ENCODE peak calls at places on chromosomes 11 and 22, in nine cellular contexts. U is HCT116, R is stomach, I is suprapubic skin, E is sigmoid colon, L is IMR-90, G is prostate gland, Z is A549, O is Peyer's patch. T is an unnamed sample.

GRCh38 chr22:17576475-17576874 is 13.2 kb downstream of the SLC25A18 start:
- DNase-seq in U (no peak), R (no peak), I (no peak), E (no peak), L (peak), G (no peak), Z (no peak), O (no peak), T (peak)

GRCh38 chr11:17298302-17298701 is 21.8 kb downstream of the NUCB2 start:
- DNase-seq in U (no peak), R (no peak), I (no peak), E (no peak), L (peak), G (no peak), Z (no peak), O (no peak), T (no peak)

GRCh38 chr11:72736452-72737069 is 15.6 kb downstream of the ARAP1 start:
- DNase-seq in U (peak), R (no peak), I (no peak), E (peak), L (peak), G (no peak), Z (peak), O (peak), T (peak)

GRCh38 chr11:83713701-83714100 is 427.5 kb upstream of the CCDC90B start:
- DNase-seq in U (no peak), R (peak), I (no peak), E (no peak), L (peak), G (no peak), Z (no peak), O (no peak), T (no peak)

GRCh38 chr11:68036717-68037239 is 2.0 kb upstream of the TCIRG1 start:
- DNase-seq in U (no peak), R (peak), I (no peak), E (peak), L (no peak), G (no peak), Z (no peak), O (peak), T (no peak)

GRCh38 chr11:14881794-14882193 is 10.2 kb downstream of the CYP2R1 start:
- DNase-seq in U (no peak), R (no peak), I (no peak), E (no peak), L (no peak), G (no peak), Z (no peak), O (no peak), T (no peak)

GRCh38 chr11:109309153-109309552 is 112.8 kb upstream of the C11orf87 start:
- DNase-seq in U (no peak), R (no peak), I (no peak), E (no peak), L (no peak), G (no peak), Z (no peak), O (no peak), T (no peak)

GRCh38 chr11:62792193-62792575 is 378 bp upstream of the TMEM223 start:
- DNase-seq in U (no peak), R (no peak), I (no peak), E (peak), L (peak), G (no peak), Z (no peak), O (no peak), T (no peak)

GRCh38 chr11:3136542-3137455 is 28.3 kb downstream of the OSBPL5 start:
- DNase-seq in U (no peak), R (no peak), I (peak), E (peak), L (no peak), G (no peak), Z (no peak), O (no peak), T (peak)

GRCh38 chr11:121762820-121763219 is 310.1 kb upstream of the SORL1-AS1 start:
- DNase-seq in U (no peak), R (no peak), I (peak), E (no peak), L (peak), G (no peak), Z (no peak), O (no peak), T (no peak)

GRCh38 chr22:47175151-47175760 is 412.8 kb downstream of the TBC1D22A start:
- DNase-seq in U (no peak), R (no peak), I (peak), E (peak), L (peak), G (no peak), Z (no peak), O (peak), T (no peak)

GRCh38 chr11:69640260-69640994 is 529 bp upstream of the CCND1 start:
- DNase-seq in U (no peak), R (peak), I (no peak), E (peak), L (no peak), G (no peak), Z (no peak), O (peak), T (no peak)

GRCh38 chr22:30402036-30402759 is 5.4 kb downstream of the SEC14L2 start:
- DNase-seq in U (no peak), R (no peak), I (no peak), E (no peak), L (no peak), G (no peak), Z (no peak), O (no peak), T (no peak)

GRCh38 chr11:122784325-122785155 is 53.8 kb upstream of the CRTAM start:
- DNase-seq in U (no peak), R (no peak), I (no peak), E (peak), L (peak), G (no peak), Z (no peak), O (peak), T (no peak)

GRCh38 chr11:46597609-46598219 is 3.9 kb upstream of the AMBRA1 start:
- DNase-seq in U (no peak), R (no peak), I (no peak), E (no peak), L (peak), G (no peak), Z (no peak), O (no peak), T (no peak)

GRCh38 chr11:44268073-44268806 is 41.7 kb downstream of the ALX4 start:
- DNase-seq in U (no peak), R (no peak), I (no peak), E (peak), L (no peak), G (no peak), Z (no peak), O (peak), T (no peak)

GRCh38 chr11:8360086-8360828 is 96.6 kb upstream of the LMO1 start:
- DNase-seq in U (no peak), R (no peak), I (no peak), E (peak), L (no peak), G (no peak), Z (no peak), O (peak), T (no peak)
- TF ChIP-seq CTCF in U (no peak), R (no peak), I (no peak), E (no peak), L (no peak), G (no peak), Z (no peak), O (no peak), T (no peak)

DNA sequence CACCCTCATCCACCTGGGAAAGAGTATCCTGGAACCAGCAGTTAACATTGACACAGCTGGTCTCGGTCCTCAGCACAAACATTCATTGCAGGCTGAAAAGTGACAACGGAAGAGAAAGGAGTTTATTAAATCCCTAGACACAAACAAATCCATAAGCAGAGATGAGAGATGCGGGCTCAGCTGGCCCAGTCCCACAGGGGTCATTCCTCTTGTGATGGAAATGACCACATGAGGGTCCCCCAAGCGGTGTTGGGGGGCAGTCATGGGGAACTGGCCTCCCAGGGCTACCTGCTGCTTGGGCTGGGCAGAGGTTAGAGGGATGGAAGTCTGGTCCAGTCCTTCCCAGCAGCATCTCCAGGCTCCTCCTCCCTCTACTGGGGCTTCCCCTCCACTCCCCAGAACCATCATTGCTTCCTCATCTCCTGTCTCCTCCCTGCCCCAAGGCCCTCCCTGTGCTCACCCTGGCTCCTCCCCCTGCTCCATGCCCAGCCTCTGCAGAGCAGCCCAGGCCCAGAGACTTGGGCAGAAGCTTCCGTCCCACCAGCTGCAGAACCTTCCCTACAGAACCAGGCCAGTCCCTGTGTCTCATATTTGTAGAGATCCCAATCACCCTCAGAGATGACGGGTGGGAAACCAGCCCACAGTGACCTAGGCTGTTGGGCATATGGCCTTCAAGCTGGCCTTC is 5.4 kb upstream of the IGLL5 start:
- DNase-seq in U (no peak), R (no peak), I (no peak), E (no peak), L (no peak), G (no peak), Z (no peak), O (no peak), T (no peak)
- TF ChIP-seq POLR2A in U (no peak), R (no peak), I (no peak), E (no peak), L (no peak), G (no peak), Z (no peak), O (no peak), T (no peak)

GRCh38 chr22:42959472-42960145 is 55.3 kb downstream of the PACSIN2 start:
- DNase-seq in U (no peak), R (peak), I (peak), E (peak), L (peak), G (peak), Z (peak), O (peak), T (no peak)
- H3K4me3 ChIP-seq in U (peak), R (peak), I (peak), E (peak), L (no peak), G (no peak), Z (peak), O (peak), T (no peak)

GRCh38 chr11:12216100-12216499 is 105.7 kb downstream of the MICAL2 start:
- DNase-seq in U (no peak), R (peak), I (no peak), E (no peak), L (no peak), G (peak), Z (no peak), O (no peak), T (peak)
- TF ChIP-seq CTCF in U (no peak), R (no peak), I (no peak), E (no peak), L (no peak), G (no peak), Z (no peak), O (no peak), T (no peak)

GRCh38 chr11:94638278-94638901 is 71.2 kb downstream of the PIWIL4 start:
- DNase-seq in U (no peak), R (no peak), I (no peak), E (no peak), L (no peak), G (no peak), Z (no peak), O (no peak), T (no peak)

GRCh38 chr11:94636388-94636787 is 69.2 kb downstream of the PIWIL4 start:
- DNase-seq in U (no peak), R (no peak), I (no peak), E (no peak), L (no peak), G (no peak), Z (no peak), O (no peak), T (no peak)

GRCh38 chr11:94638902-94639373 is 71.8 kb downstream of the PIWIL4 start:
- DNase-seq in U (no peak), R (no peak), I (no peak), E (no peak), L (peak), G (peak), Z (no peak), O (no peak), T (no peak)

GRCh38 chr11:94641167-94641761 is 74.1 kb downstream of the PIWIL4 start:
- DNase-seq in U (no peak), R (no peak), I (no peak), E (no peak), L (no peak), G (no peak), Z (no peak), O (no peak), T (no peak)

GRCh38 chr11:94639901-94640721 is 72.9 kb downstream of the PIWIL4 start:
- DNase-seq in U (peak), R (no peak), I (no peak), E (no peak), L (no peak), G (no peak), Z (no peak), O (no peak), T (no peak)
- TF ChIP-seq POLR2A in U (peak), R (no peak), I (no peak), E (no peak), L (no peak), G (no peak), Z (no peak), O (no peak), T (no peak)

DNA sequence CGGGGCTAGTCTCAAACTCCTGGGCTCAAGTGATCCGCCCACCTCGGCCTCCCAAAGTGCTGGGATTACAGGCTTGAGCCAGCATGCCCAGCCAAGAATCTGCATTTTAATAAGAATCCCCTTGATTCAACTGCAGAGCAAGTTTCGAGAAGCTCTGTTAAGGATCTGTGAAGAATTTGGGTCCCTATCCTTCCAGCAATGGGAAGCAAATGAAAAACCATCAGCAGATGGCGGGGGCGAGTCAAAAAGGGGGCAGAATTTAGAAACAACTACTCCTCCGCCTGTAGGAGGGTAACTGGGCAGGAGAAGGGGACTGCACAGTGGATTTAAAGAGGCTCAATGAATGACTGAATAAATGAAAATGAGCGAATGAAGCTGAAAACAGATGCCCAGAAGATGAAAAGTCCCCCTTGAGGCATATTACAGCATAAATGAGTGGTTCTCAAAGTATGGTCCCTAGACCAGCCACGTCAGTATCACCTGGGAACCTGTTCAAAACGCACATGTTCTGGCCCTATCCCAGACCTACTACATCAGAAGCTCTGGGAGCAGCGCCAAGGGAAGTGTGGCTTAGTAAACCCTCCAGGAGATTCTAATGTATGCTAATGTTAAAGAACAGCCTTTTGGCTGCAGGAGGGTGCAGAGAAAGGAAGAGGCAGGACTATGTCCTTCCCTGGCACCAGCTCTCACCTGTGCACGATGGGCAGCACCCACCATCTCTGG is 15.0 kb downstream of the VWCE start:
- DNase-seq in U (no peak), R (peak), I (no peak), E (no peak), L (peak), G (peak), Z (no peak), O (no peak), T (peak)
- H3K4me3 ChIP-seq in U (no peak), R (no peak), I (no peak), E (no peak), L (no peak), G (no peak), Z (no peak), O (no peak), T (no peak)

GRCh38 chr22:20180245-20180630 is 29.4 kb upstream of the CCDC188 start:
- DNase-seq in U (no peak), R (no peak), I (no peak), E (no peak), L (no peak), G (no peak), Z (no peak), O (no peak), T (no peak)
- TF ChIP-seq CTCF in U (peak), R (no peak), I (no peak), E (no peak), L (peak), G (no peak), Z (no peak), O (no peak), T (no peak)

GRCh38 chr11:65421204-65422103 is 1.1 kb upstream of the NEAT1 start:
- DNase-seq in U (peak), R (peak), I (peak), E (peak), L (peak), G (peak), Z (peak), O (peak), T (peak)
- TF ChIP-seq POLR2A in U (no peak), R (no peak), I (peak), E (peak), L (peak), G (peak), Z (peak), O (peak), T (no peak)

T was measured in lower leg skin.